ENCODE peak calls at places on chromosomes 11 and 22, in seven cellular contexts. T, I, N, O, F, R and C are unnamed samples.

GRCh38 chr11:46590740-46591606 is 2.9 kb downstream of the AMBRA1 start:
- DNase-seq in N (no peak), R (no peak), O (no peak), F (no peak), T (no peak), I (no peak), C (no peak)

GRCh38 chr11:403761-404431 is 9.9 kb downstream of the PKP3 start:
- DNase-seq in R (no peak), T (no peak), I (no peak), F (peak), O (no peak), N (no peak), C (no peak)

GRCh38 chr22:37353839-37354238 is 71.5 kb downstream of the CYTH4 start:
- DNase-seq in O (no peak), I (no peak), N (no peak), R (no peak), T (no peak), F (no peak), C (no peak)

GRCh38 chr11:61955416-61956135 is 5.4 kb downstream of the BEST1 start:
- DNase-seq in O (peak), I (no peak), T (no peak), N (peak), R (no peak), F (peak), C (no peak)

GRCh38 chr22:28198692-28199091 is 279.6 kb upstream of the PITPNB start:
- DNase-seq in R (no peak), F (no peak), N (no peak), I (no peak), T (no peak), O (no peak), C (no peak)

GRCh38 chr22:37563153-37564081 is 3.1 kb downstream of the CDC42EP1 start:
- DNase-seq in N (peak), T (peak), R (no peak), F (no peak), O (no peak), I (peak), C (peak)

GRCh38 chr11:6548641-6549040 is 51.6 kb downstream of the DNHD1 start:
- DNase-seq in R (no peak), N (no peak), T (no peak), I (no peak), F (no peak), O (no peak), C (no peak)

GRCh38 chr22:38172489-38173155 is 9.0 kb downstream of the PLA2G6 start:
- DNase-seq in O (no peak), T (no peak), I (peak), R (peak), N (peak), F (peak), C (no peak)

GRCh38 chr11:30608534-30608933 is 22.4 kb upstream of the MPPED2 start:
- DNase-seq in I (no peak), N (no peak), T (no peak), O (peak), R (no peak), F (no peak), C (no peak)

GRCh38 chr11:47724041-47724729 is 9.0 kb upstream of the AGBL2 start:
- DNase-seq in R (peak), T (peak), O (no peak), I (peak), F (no peak), N (peak), C (peak)

GRCh38 chr11:88231894-88232482 is 56.7 kb upstream of the RAB38 start:
- DNase-seq in R (peak), O (peak), T (peak), I (no peak), N (no peak), F (no peak), C (peak)

GRCh38 chr22:43955883-43956286 is 643 bp downstream of the SAMM50 start:
- DNase-seq in F (no peak), I (no peak), R (peak), N (no peak), O (no peak), T (no peak), C (peak)

GRCh38 chr22:26658161-26658560 is 773 bp downstream of the MIAT start:
- DNase-seq in T (no peak), O (no peak), R (no peak), I (no peak), N (no peak), F (no peak), C (no peak)

GRCh38 chr11:109865558-109866186 is 227.5 kb upstream of the ZC3H12C start:
- DNase-seq in R (no peak), N (peak), O (no peak), I (no peak), F (no peak), T (peak), C (no peak)

GRCh38 chr11:114154271-114155047 is 94.9 kb downstream of the ZBTB16 start:
- DNase-seq in O (no peak), N (no peak), I (peak), F (no peak), R (peak), T (peak), C (peak)

GRCh38 chr11:115170133-115170815 is 333.9 kb downstream of the CADM1 start:
- DNase-seq in O (peak), T (peak), F (no peak), N (peak), R (peak), I (no peak), C (peak)

GRCh38 chr11:19393119-19393518 is 152.4 kb upstream of the E2F8 start:
- DNase-seq in T (no peak), R (no peak), F (no peak), O (no peak), N (no peak), I (no peak), C (no peak)

GRCh38 chr11:19394525-19395016 is 153.8 kb upstream of the E2F8 start:
- DNase-seq in O (no peak), R (no peak), I (no peak), T (no peak), N (no peak), F (no peak), C (peak)

GRCh38 chr11:19395050-19395449 is 154.3 kb upstream of the E2F8 start:
- DNase-seq in I (no peak), T (no peak), R (no peak), N (no peak), O (no peak), F (no peak), C (no peak)

GRCh38 chr11:19392321-19392720 is 151.6 kb upstream of the E2F8 start:
- DNase-seq in R (no peak), O (no peak), F (no peak), I (no peak), N (no peak), T (no peak), C (peak)

DNA sequence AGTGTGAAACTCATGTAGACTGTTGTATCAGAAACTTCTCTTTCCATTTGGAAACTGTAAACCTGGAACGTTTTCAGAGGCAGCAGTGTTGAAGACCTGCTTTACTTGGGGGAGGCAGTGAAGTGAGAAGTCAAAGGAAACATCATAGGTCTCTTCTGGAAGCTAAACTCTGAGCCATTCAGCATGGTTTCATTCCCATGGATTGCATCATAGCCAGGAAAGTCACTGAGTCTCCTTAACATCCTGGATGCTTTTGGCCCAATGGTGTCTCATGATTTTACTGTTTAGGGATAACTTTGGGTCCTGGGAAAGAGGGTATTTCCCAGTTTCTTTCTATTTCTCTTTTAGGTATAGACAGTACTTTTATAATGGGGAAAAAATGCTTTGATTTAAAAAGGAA is 153.2 kb upstream of the E2F8 start:
- DNase-seq in I (no peak), T (no peak), N (no peak), O (no peak), R (no peak), F (no peak), C (peak)
- TF ChIP-seq CTCF in I (no peak), T (no peak), N (no peak), O (no peak), R (no peak), F (no peak), C (no peak)

GRCh38 chr11:13502492-13502891 is 6.7 kb upstream of the PTH start:
- DNase-seq in O (no peak), N (no peak), T (no peak), I (no peak), F (no peak), R (no peak), C (no peak)
- H3K4me3 ChIP-seq in O (no peak), N (no peak), T (no peak), I (no peak), F (no peak), R (no peak), C (no peak)

DNA sequence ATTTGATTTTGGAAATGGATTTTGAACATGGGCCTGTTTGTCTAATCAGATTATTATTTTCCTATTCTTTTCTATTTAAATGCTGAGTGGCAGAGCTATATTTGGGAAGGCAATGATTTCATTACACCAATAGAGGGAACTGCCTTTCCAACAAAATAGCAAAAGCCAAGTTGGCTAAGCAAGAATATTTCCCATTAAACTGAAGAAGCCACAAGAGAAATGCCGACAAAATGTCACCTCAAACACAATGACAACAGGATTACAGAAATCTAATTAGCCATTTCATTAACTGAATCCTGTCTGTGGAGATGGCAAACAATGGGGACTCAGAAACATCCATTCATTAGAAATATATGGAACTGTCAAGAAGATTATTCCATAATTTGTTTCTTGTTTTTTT is 1593.1 kb upstream of the RAG2 start:
- DNase-seq in I (no peak), O (no peak), N (no peak), R (no peak), T (no peak), F (no peak), C (no peak)
- TF ChIP-seq CTCF in I (no peak), O (no peak), N (no peak), R (no peak), T (no peak), F (no peak), C (no peak)

DNA sequence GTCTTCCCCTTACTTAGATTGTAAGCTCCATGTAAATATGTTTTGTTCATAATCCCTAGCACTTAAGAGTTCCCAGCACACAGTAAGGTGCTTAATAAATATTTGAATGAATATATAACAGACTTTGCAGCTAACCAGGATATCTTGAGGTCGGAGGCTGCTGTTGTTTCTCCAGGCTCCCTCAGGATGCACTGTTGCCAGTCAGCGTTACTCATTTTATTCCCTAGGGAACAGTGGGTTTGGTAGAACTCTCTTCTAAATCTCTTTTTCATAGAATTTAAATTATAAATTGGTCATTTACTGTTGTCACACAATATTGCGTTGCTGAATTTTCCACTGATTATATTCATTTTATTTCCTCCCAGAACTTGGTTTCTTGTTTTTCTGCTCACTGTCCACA is 995 bp upstream of the CAPRIN1 start:
- DNase-seq in T (no peak), O (no peak), N (no peak), R (no peak), I (no peak), F (no peak), C (peak)
- H3K4me3 ChIP-seq in T (peak), O (peak), N (peak), R (peak), I (no peak), F (no peak), C (peak)

GRCh38 chr11:13776134-13776815 is 107.8 kb downstream of the FAR1 start:
- DNase-seq in T (no peak), N (no peak), O (peak), I (no peak), R (no peak), F (no peak), C (no peak)
- TF ChIP-seq CTCF in T (no peak), N (no peak), O (peak), I (no peak), R (no peak), F (no peak), C (no peak)

GRCh38 chr11:33700425-33701271 is at the start of gene C11orf91:
- DNase-seq in R (peak), I (peak), O (peak), N (peak), T (peak), F (peak), C (peak)

GRCh38 chr11:33701831-33702230 is 1.2 kb upstream of the C11orf91 start:
- DNase-seq in R (no peak), T (peak), O (no peak), I (no peak), F (no peak), N (no peak), C (peak)

GRCh38 chr11:33703234-33703633 is 2.6 kb upstream of the C11orf91 start:
- DNase-seq in I (no peak), R (no peak), N (peak), F (no peak), T (no peak), O (no peak), C (no peak)

GRCh38 chr11:33699515-33700424 is 856 bp downstream of the C11orf91 start:
- DNase-seq in F (no peak), R (peak), I (no peak), O (no peak), T (no peak), N (peak), C (no peak)

GRCh38 chr11:33701302-33701701 is 676 bp upstream of the C11orf91 start:
- DNase-seq in R (no peak), I (no peak), N (no peak), O (no peak), F (no peak), T (no peak), C (peak)
- H3K4me3 ChIP-seq in R (peak), I (no peak), N (peak), O (peak), F (peak), T (peak), C (peak)